ENCODE peak calls at places on chromosomes 4 and X, in nine cellular contexts. One of them, this sample, is unnamed.

GRCh38 chrX:47936224-47936939 is 67.4 kb downstream of the ZNF182 start:
- DNase-seq in H9: no peak
- DNase-seq in heart left ventricle: no peak
- DNase-seq in endothelial cell of umbilical vein: no peak
- DNase-seq in HepG2: no peak
- DNase-seq in body of pancreas: no peak
- DNase-seq in fibroblast of lung: peak; percentile 0
- DNase-seq in mammary epithelial cell: no peak
- DNase-seq in astrocyte: no peak
- DNase-seq in this sample: no peak

GRCh38 chr4:153502584-153502983 is 36.4 kb downstream of the TMEM131L start:
- DNase-seq in endothelial cell of umbilical vein: no peak
- DNase-seq in body of pancreas: no peak
- DNase-seq in H9: no peak
- DNase-seq in HepG2: no peak
- DNase-seq in heart left ventricle: no peak
- DNase-seq in fibroblast of lung: peak; percentile 53
- DNase-seq in mammary epithelial cell: no peak
- DNase-seq in astrocyte: peak; percentile 37
- DNase-seq in this sample: no peak

GRCh38 chrX:617401-617800 is 13.2 kb upstream of the SHOX start:
- DNase-seq in HepG2: no peak
- DNase-seq in H9: no peak
- DNase-seq in astrocyte: no peak
- DNase-seq in endothelial cell of umbilical vein: no peak
- DNase-seq in fibroblast of lung: no peak
- DNase-seq in body of pancreas: no peak
- DNase-seq in mammary epithelial cell: no peak
- DNase-seq in heart left ventricle: no peak
- DNase-seq in this sample: no peak

GRCh38 chr4:109078724-109079123 is 223.7 kb downstream of the COL25A1 start:
- DNase-seq in astrocyte: peak; percentile 95
- DNase-seq in HepG2: no peak
- DNase-seq in endothelial cell of umbilical vein: peak; percentile 48
- DNase-seq in heart left ventricle: no peak
- DNase-seq in H9: no peak
- DNase-seq in mammary epithelial cell: no peak
- DNase-seq in fibroblast of lung: peak; percentile 89
- DNase-seq in body of pancreas: no peak
- DNase-seq in this sample: peak; percentile 32

GRCh38 chr4:5451243-5451642 is 257.1 kb downstream of the EVC2 start:
- DNase-seq in body of pancreas: no peak
- DNase-seq in H9: no peak
- DNase-seq in heart left ventricle: no peak
- DNase-seq in HepG2: no peak
- DNase-seq in fibroblast of lung: no peak
- DNase-seq in mammary epithelial cell: no peak
- DNase-seq in astrocyte: no peak
- DNase-seq in endothelial cell of umbilical vein: no peak
- DNase-seq in this sample: no peak

GRCh38 chr4:7485096-7485495 is 50.4 kb upstream of the PSAPL1 start:
- DNase-seq in astrocyte: no peak
- DNase-seq in HepG2: no peak
- DNase-seq in endothelial cell of umbilical vein: no peak
- DNase-seq in mammary epithelial cell: no peak
- DNase-seq in heart left ventricle: no peak
- DNase-seq in H9: no peak
- DNase-seq in fibroblast of lung: no peak
- DNase-seq in body of pancreas: no peak
- DNase-seq in this sample: no peak

GRCh38 chrX:108121291-108121690 is 29.7 kb downstream of the ATG4A start:
- DNase-seq in fibroblast of lung: no peak
- DNase-seq in H9: no peak
- DNase-seq in astrocyte: no peak
- DNase-seq in HepG2: no peak
- DNase-seq in heart left ventricle: peak; percentile 32
- DNase-seq in endothelial cell of umbilical vein: no peak
- DNase-seq in body of pancreas: no peak
- DNase-seq in mammary epithelial cell: no peak
- DNase-seq in this sample: no peak

GRCh38 chrX:45596190-45596808 is 395.6 kb upstream of the DIPK2B start:
- DNase-seq in astrocyte: no peak
- DNase-seq in H9: no peak
- DNase-seq in body of pancreas: no peak
- DNase-seq in heart left ventricle: no peak
- DNase-seq in endothelial cell of umbilical vein: peak; percentile 25
- DNase-seq in HepG2: no peak
- DNase-seq in fibroblast of lung: peak; percentile 39
- DNase-seq in mammary epithelial cell: no peak
- DNase-seq in this sample: no peak

GRCh38 chr4:22338806-22339205 is 177.1 kb downstream of the ADGRA3 start:
- DNase-seq in astrocyte: no peak
- DNase-seq in heart left ventricle: peak; percentile 30
- DNase-seq in mammary epithelial cell: no peak
- DNase-seq in body of pancreas: no peak
- DNase-seq in HepG2: no peak
- DNase-seq in endothelial cell of umbilical vein: no peak
- DNase-seq in H9: no peak
- DNase-seq in fibroblast of lung: no peak
- DNase-seq in this sample: no peak

GRCh38 chrX:24487576-24487975 is 22.5 kb downstream of the PDK3 start:
- DNase-seq in astrocyte: no peak
- DNase-seq in endothelial cell of umbilical vein: no peak
- DNase-seq in HepG2: no peak
- DNase-seq in heart left ventricle: no peak
- DNase-seq in mammary epithelial cell: no peak
- DNase-seq in H9: no peak
- DNase-seq in body of pancreas: no peak
- DNase-seq in fibroblast of lung: no peak
- DNase-seq in this sample: no peak

GRCh38 chr4:54484361-54484760 is 173.4 kb upstream of the KIT start:
- DNase-seq in body of pancreas: no peak
- DNase-seq in HepG2: no peak
- DNase-seq in endothelial cell of umbilical vein: no peak
- DNase-seq in H9: no peak
- DNase-seq in heart left ventricle: no peak
- DNase-seq in astrocyte: no peak
- DNase-seq in mammary epithelial cell: peak; percentile 98
- DNase-seq in fibroblast of lung: no peak
- DNase-seq in this sample: no peak

GRCh38 chrX:29470029-29470428 is 745.3 kb upstream of the MAGEB2 start:
- DNase-seq in heart left ventricle: no peak
- DNase-seq in body of pancreas: no peak
- DNase-seq in HepG2: no peak
- DNase-seq in astrocyte: peak; percentile 33
- DNase-seq in H9: no peak
- DNase-seq in mammary epithelial cell: peak; percentile 35
- DNase-seq in endothelial cell of umbilical vein: no peak
- DNase-seq in fibroblast of lung: peak; percentile 90
- DNase-seq in this sample: peak; percentile 29

GRCh38 chr4:130703211-130703920 is 1607.4 kb downstream of the C4orf33 start:
- DNase-seq in fibroblast of lung: no peak
- DNase-seq in endothelial cell of umbilical vein: no peak
- DNase-seq in astrocyte: no peak
- DNase-seq in heart left ventricle: no peak
- DNase-seq in H9: no peak
- DNase-seq in HepG2: no peak
- DNase-seq in mammary epithelial cell: peak; percentile 83
- DNase-seq in body of pancreas: no peak
- DNase-seq in this sample: no peak

GRCh38 chrX:134999469-134999868 is 8.7 kb downstream of the SMIM10 start:
- DNase-seq in heart left ventricle: no peak
- DNase-seq in astrocyte: peak; percentile 38
- DNase-seq in endothelial cell of umbilical vein: peak; percentile 62
- DNase-seq in H9: no peak
- DNase-seq in fibroblast of lung: peak; percentile 83
- DNase-seq in HepG2: peak; percentile 44
- DNase-seq in mammary epithelial cell: peak; percentile 19
- DNase-seq in body of pancreas: no peak
- DNase-seq in this sample: no peak

GRCh38 chr4:14783011-14783877 is 219.0 kb upstream of the CPEB2 start:
- DNase-seq in HepG2: no peak
- DNase-seq in fibroblast of lung: peak; percentile 20
- DNase-seq in mammary epithelial cell: peak; percentile 96
- DNase-seq in astrocyte: peak; percentile 56
- DNase-seq in heart left ventricle: no peak
- DNase-seq in H9: no peak
- DNase-seq in endothelial cell of umbilical vein: no peak
- DNase-seq in body of pancreas: no peak
- DNase-seq in this sample: no peak

GRCh38 chr4:76782837-76783236 is 115.1 kb downstream of the SOWAHB start:
- DNase-seq in heart left ventricle: no peak
- DNase-seq in mammary epithelial cell: peak; percentile 72
- DNase-seq in astrocyte: peak; percentile 89
- DNase-seq in HepG2: no peak
- DNase-seq in H9: no peak
- DNase-seq in body of pancreas: no peak
- DNase-seq in endothelial cell of umbilical vein: no peak
- DNase-seq in fibroblast of lung: peak; percentile 77
- DNase-seq in this sample: peak; percentile 45

GRCh38 chrX:113512700-113513395 is 672.2 kb upstream of the AMOT start:
- DNase-seq in fibroblast of lung: peak; percentile 39
- DNase-seq in body of pancreas: no peak
- DNase-seq in endothelial cell of umbilical vein: peak; percentile 66
- DNase-seq in astrocyte: peak; percentile 74
- DNase-seq in H9: no peak
- DNase-seq in HepG2: no peak
- DNase-seq in mammary epithelial cell: peak; percentile 62
- DNase-seq in heart left ventricle: no peak
- DNase-seq in this sample: no peak

GRCh38 chr4:3824521-3825270 is 58.5 kb downstream of the ADRA2C start:
- DNase-seq in astrocyte: no peak
- DNase-seq in body of pancreas: no peak
- DNase-seq in heart left ventricle: peak; percentile 7
- DNase-seq in fibroblast of lung: no peak
- DNase-seq in mammary epithelial cell: no peak
- DNase-seq in H9: no peak
- DNase-seq in endothelial cell of umbilical vein: no peak
- DNase-seq in HepG2: no peak
- DNase-seq in this sample: no peak

GRCh38 chrX:43881410-43882293 is 598 bp downstream of the MAOB start:
- DNase-seq in body of pancreas: peak; percentile 8
- DNase-seq in mammary epithelial cell: no peak
- DNase-seq in heart left ventricle: peak; percentile 47
- DNase-seq in H9: no peak
- DNase-seq in fibroblast of lung: no peak
- DNase-seq in astrocyte: no peak
- DNase-seq in HepG2: peak; percentile 87
- DNase-seq in endothelial cell of umbilical vein: no peak
- DNase-seq in this sample: no peak

GRCh38 chrX:46251755-46252154 is 293.5 kb downstream of the ZNF674 start:
- DNase-seq in fibroblast of lung: peak; percentile 64
- DNase-seq in body of pancreas: no peak
- DNase-seq in mammary epithelial cell: peak; percentile 66
- DNase-seq in astrocyte: peak; percentile 51
- DNase-seq in heart left ventricle: no peak
- DNase-seq in endothelial cell of umbilical vein: no peak
- DNase-seq in HepG2: peak; percentile 74
- DNase-seq in H9: no peak
- DNase-seq in this sample: no peak

GRCh38 chr4:183621875-183622274 is 37.1 kb downstream of the RWDD4 start:
- DNase-seq in HepG2: no peak
- DNase-seq in fibroblast of lung: no peak
- DNase-seq in mammary epithelial cell: no peak
- DNase-seq in endothelial cell of umbilical vein: no peak
- DNase-seq in H9: no peak
- DNase-seq in body of pancreas: no peak
- DNase-seq in astrocyte: no peak
- DNase-seq in heart left ventricle: no peak
- DNase-seq in this sample: no peak

GRCh38 chr4:157727163-157727562 is 445.7 kb downstream of the GASK1B start:
- DNase-seq in H9: no peak
- DNase-seq in fibroblast of lung: no peak
- DNase-seq in HepG2: no peak
- DNase-seq in body of pancreas: no peak
- DNase-seq in astrocyte: peak; percentile 0
- DNase-seq in endothelial cell of umbilical vein: no peak
- DNase-seq in mammary epithelial cell: no peak
- DNase-seq in heart left ventricle: no peak
- DNase-seq in this sample: no peak

GRCh38 chrX:4277122-4277521 is 563.7 kb upstream of the PRKX start:
- DNase-seq in heart left ventricle: no peak
- DNase-seq in fibroblast of lung: no peak
- DNase-seq in mammary epithelial cell: peak; percentile 2
- DNase-seq in HepG2: no peak
- DNase-seq in endothelial cell of umbilical vein: no peak
- DNase-seq in astrocyte: no peak
- DNase-seq in H9: no peak
- DNase-seq in body of pancreas: no peak
- DNase-seq in this sample: no peak
- TF ChIP-seq CTCF in heart left ventricle: no peak
- TF ChIP-seq CTCF in fibroblast of lung: no peak
- TF ChIP-seq CTCF in mammary epithelial cell: peak; percentile 26
- TF ChIP-seq CTCF in HepG2: no peak
- TF ChIP-seq CTCF in endothelial cell of umbilical vein: no peak
- TF ChIP-seq CTCF in astrocyte: no peak
- TF ChIP-seq CTCF in H9: peak; percentile 66
- TF ChIP-seq CTCF in body of pancreas: no peak
- TF ChIP-seq CTCF in this sample: no peak

DNA sequence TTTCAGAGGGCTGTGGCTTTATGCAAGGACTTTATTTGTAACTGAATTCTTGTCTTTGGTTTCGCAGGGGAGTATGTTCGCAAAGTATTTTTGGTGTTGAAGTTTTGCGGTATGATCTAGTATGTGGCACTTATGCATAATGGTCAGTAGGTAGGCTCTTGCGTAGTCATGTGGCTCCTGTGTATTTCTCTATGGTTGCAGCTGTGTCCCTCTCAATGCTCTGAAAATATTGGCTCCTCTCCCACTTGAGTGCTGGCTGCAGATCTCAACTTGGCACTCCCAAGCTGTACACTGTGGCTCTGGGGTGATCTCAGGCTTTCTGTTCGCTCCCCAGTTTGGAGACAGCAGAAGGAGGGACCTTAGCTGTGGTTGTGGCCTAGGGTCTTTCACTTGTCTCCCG is 24.8 kb downstream of the ARMCX5 start:
- DNase-seq in body of pancreas: peak; percentile 49
- DNase-seq in H9: no peak
- DNase-seq in mammary epithelial cell: no peak
- DNase-seq in fibroblast of lung: no peak
- DNase-seq in astrocyte: peak; percentile 56
- DNase-seq in HepG2: no peak
- DNase-seq in heart left ventricle: no peak
- DNase-seq in endothelial cell of umbilical vein: no peak
- DNase-seq in this sample: no peak
- H3K9me3 ChIP-seq in body of pancreas: no peaks in the 10 kb centered on the region
- H3K9me3 ChIP-seq in H9: peaks cover 15% of the 10 kb centered on the region
- H3K9me3 ChIP-seq in mammary epithelial cell: no peaks in the 10 kb centered on the region
- H3K9me3 ChIP-seq in fibroblast of lung: no peaks in the 10 kb centered on the region
- H3K9me3 ChIP-seq in astrocyte: no peaks in the 10 kb centered on the region
- H3K9me3 ChIP-seq in HepG2: peaks cover 17% of the 10 kb centered on the region
- H3K9me3 ChIP-seq in heart left ventricle: no peaks in the 10 kb centered on the region
- H3K9me3 ChIP-seq in endothelial cell of umbilical vein: no peaks in the 10 kb centered on the region
- H3K9me3 ChIP-seq in this sample: no peaks in the 10 kb centered on the region

GRCh38 chrX:128518508-128518907 is 466.3 kb upstream of the ACTRT1 start:
- DNase-seq in astrocyte: no peak
- DNase-seq in endothelial cell of umbilical vein: peak; percentile 33
- DNase-seq in fibroblast of lung: no peak
- DNase-seq in heart left ventricle: no peak
- DNase-seq in HepG2: peak; percentile 6
- DNase-seq in mammary epithelial cell: peak; percentile 7
- DNase-seq in H9: no peak
- DNase-seq in body of pancreas: no peak
- DNase-seq in this sample: no peak
- TF ChIP-seq CTCF in astrocyte: peak; percentile 28
- TF ChIP-seq CTCF in endothelial cell of umbilical vein: peak; percentile 28
- TF ChIP-seq CTCF in fibroblast of lung: no peak
- TF ChIP-seq CTCF in heart left ventricle: no peak
- TF ChIP-seq CTCF in HepG2: peak; percentile 61
- TF ChIP-seq CTCF in mammary epithelial cell: peak; percentile 79
- TF ChIP-seq CTCF in H9: peak; percentile 74
- TF ChIP-seq CTCF in body of pancreas: no peak
- TF ChIP-seq CTCF in this sample: no peak

GRCh38 chr4:138935-139334 is 14.6 kb downstream of the ZNF718 start:
- DNase-seq in fibroblast of lung: no peak
- DNase-seq in mammary epithelial cell: no peak
- DNase-seq in heart left ventricle: no peak
- DNase-seq in HepG2: no peak
- DNase-seq in endothelial cell of umbilical vein: no peak
- DNase-seq in H9: no peak
- DNase-seq in body of pancreas: no peak
- DNase-seq in astrocyte: no peak
- DNase-seq in this sample: no peak
- H3K9me3 ChIP-seq in fibroblast of lung: peaks cover 3% of the 10 kb centered on the region
- H3K9me3 ChIP-seq in mammary epithelial cell: peaks cover 43% of the 10 kb centered on the region
- H3K9me3 ChIP-seq in heart left ventricle: peaks cover 4% of the 10 kb centered on the region
- H3K9me3 ChIP-seq in HepG2: peaks cover 94% of the 10 kb centered on the region
- H3K9me3 ChIP-seq in endothelial cell of umbilical vein: peaks cover 4% of the 10 kb centered on the region
- H3K9me3 ChIP-seq in H9: no peaks in the 10 kb centered on the region
- H3K9me3 ChIP-seq in body of pancreas: no peaks in the 10 kb centered on the region
- H3K9me3 ChIP-seq in astrocyte: peaks cover 10% of the 10 kb centered on the region
- H3K9me3 ChIP-seq in this sample: peaks cover 44% of the 10 kb centered on the region